ENCODE peak calls at places on chromosome 11, in six cellular contexts. V is HepG2; K is esophagus muscularis mucosa; O is activated CD8-positive, alpha-beta memory T cell treated with anti-CD3 and anti-CD28 coated beads for 24 hours; Z is endothelial cell; P is NCI-H1930. T is an unnamed sample.

GRCh38 chr11:122796128-122796717 is 42.1 kb upstream of the CRTAM start:
- DNase-seq in P (no peak), Z (peak; percentile 71), O (peak; percentile 92), V (peak; percentile 9), K (no peak), T (peak; percentile 73)

GRCh38 chr11:73241300-73241699 is 23.2 kb downstream of the P2RY2 start:
- DNase-seq in K (no peak), O (no peak), Z (no peak), V (no peak), P (no peak), T (no peak)

GRCh38 chr11:93623179-93623578 is 38.3 kb upstream of the CEP295 start:
- DNase-seq in Z (peak; percentile 22), O (no peak), P (no peak), V (no peak), K (no peak), T (no peak)

GRCh38 chr11:78131956-78132355 is 7.5 kb downstream of the ALG8 start:
- DNase-seq in O (no peak), Z (no peak), V (no peak), P (no peak), K (no peak), T (no peak)

GRCh38 chr11:12523180-12523924 is 146.0 kb downstream of the PARVA start:
- DNase-seq in Z (no peak), K (no peak), O (no peak), P (no peak), V (no peak), T (no peak)

GRCh38 chr11:76560219-76560618 is 110.3 kb downstream of the LRRC32 start:
- DNase-seq in O (no peak), K (no peak), Z (no peak), P (no peak), V (no peak), T (no peak)

GRCh38 chr11:113531575-113532451 is 56.6 kb upstream of the DRD2 start:
- DNase-seq in Z (no peak), O (peak; percentile 38), P (no peak), V (no peak), K (no peak), T (no peak)

GRCh38 chr11:119284344-119285157 is 32.4 kb downstream of the MCAM start:
- DNase-seq in O (no peak), K (no peak), V (peak; percentile 34), P (no peak), Z (no peak), T (peak; percentile 36)

GRCh38 chr11:102121329-102121728 is 11.1 kb downstream of the YAP1 start:
- DNase-seq in Z (no peak), P (no peak), V (no peak), K (no peak), O (no peak), T (no peak)

GRCh38 chr11:71488968-71489265 is 35.9 kb downstream of the NADSYN1 start:
- DNase-seq in Z (no peak), K (no peak), V (no peak), P (no peak), O (no peak), T (no peak)

GRCh38 chr11:69007978-69008381 is 5.1 kb downstream of the MRGPRF start:
- DNase-seq in K (no peak), Z (no peak), P (no peak), O (no peak), V (peak; percentile 27), T (no peak)

GRCh38 chr11:1165256-1166041 is 7.7 kb downstream of the MUC5AC start:
- DNase-seq in O (no peak), P (no peak), Z (no peak), K (no peak), V (no peak), T (no peak)

GRCh38 chr11:4919250-4919649 is at the start of gene OR51G2:
- DNase-seq in K (no peak), V (no peak), P (no peak), O (no peak), Z (no peak), T (no peak)

GRCh38 chr11:64800633-64801464 is 2.2 kb downstream of the MAP4K2 start:
- DNase-seq in O (no peak), Z (no peak), P (no peak), K (no peak), V (no peak), T (no peak)

GRCh38 chr11:114171257-114172054 is 111.9 kb downstream of the ZBTB16 start:
- DNase-seq in K (peak; percentile 97), O (no peak), P (no peak), V (peak; percentile 10), Z (no peak), T (no peak)

GRCh38 chr11:102487214-102487613 is 34.6 kb upstream of the TMEM123 start:
- DNase-seq in Z (no peak), K (no peak), V (no peak), O (no peak), P (no peak), T (no peak)

GRCh38 chr11:64249563-64250405 is 1.5 kb upstream of the PLCB3 start:
- DNase-seq in O (no peak), P (no peak), V (no peak), K (no peak), Z (no peak), T (no peak)

GRCh38 chr11:20097319-20098221 is 62.7 kb downstream of the DBX1 start:
- DNase-seq in V (no peak), K (no peak), O (no peak), P (no peak), Z (no peak), T (no peak)